ENCODE peak calls at places on chromosome 20, in five cellular contexts. B, L, W, U and I are unnamed samples.

GRCh38 chr20:22582386-22582959 is 1.9 kb downstream of the FOXA2 start:
- DNase-seq in W (no peak), B (no peak), L (no peak), U (no peak), I (no peak)

GRCh38 chr20:51411867-51412266 is 130.7 kb downstream of the NFATC2 start:
- DNase-seq in U (no peak), W (no peak), B (no peak), L (no peak), I (no peak)

GRCh38 chr20:25259788-25260254 is 11.9 kb downstream of the PYGB start:
- DNase-seq in L (no peak), U (no peak), B (no peak), W (peak; percentile 13), I (no peak)

GRCh38 chr20:21622097-21622496 is 83.4 kb upstream of the PAX1 start:
- DNase-seq in W (no peak), B (peak; percentile 33), U (no peak), L (peak; percentile 74), I (no peak)

GRCh38 chr20:21767739-21768223 is 62.3 kb downstream of the PAX1 start:
- DNase-seq in L (no peak), B (no peak), U (peak; percentile 62), W (no peak), I (no peak)

GRCh38 chr20:59737073-59737691 is 132.8 kb downstream of the PHACTR3 start:
- DNase-seq in U (no peak), B (no peak), L (no peak), W (no peak), I (no peak)

GRCh38 chr20:1478566-1478965 is 11.9 kb upstream of the NSFL1C start:
- DNase-seq in W (no peak), L (no peak), B (no peak), U (no peak), I (no peak)

GRCh38 chr20:59805266-59805665 is 128.2 kb downstream of the SYCP2 start:
- DNase-seq in B (no peak), W (no peak), L (peak; percentile 17), U (no peak), I (no peak)

GRCh38 chr20:3705970-3706739 is 6.2 kb downstream of the SIGLEC1 start:
- DNase-seq in L (no peak), U (no peak), W (no peak), B (no peak), I (no peak)

GRCh38 chr20:30601974-30602373 is 655.5 kb upstream of the DEFB115 start:
- DNase-seq in W (no peak), B (no peak), U (no peak), L (no peak), I (no peak)

GRCh38 chr20:59400666-59401065 is 100.3 kb downstream of the EDN3 start:
- DNase-seq in B (no peak), W (no peak), L (no peak), U (no peak), I (no peak)

GRCh38 chr20:61857414-61857775 is 208.3 kb downstream of the TAF4 start:
- DNase-seq in L (no peak), U (no peak), B (no peak), W (no peak), I (no peak)

GRCh38 chr20:53438368-53438767 is 155.3 kb downstream of the ZNF217 start:
- DNase-seq in U (no peak), B (no peak), L (no peak), W (no peak), I (no peak)

GRCh38 chr20:53942121-53942816 is 128.1 kb downstream of the BCAS1 start:
- DNase-seq in L (peak; percentile 64), W (no peak), B (no peak), U (no peak), I (no peak)

GRCh38 chr20:21380711-21381110 is 16.6 kb downstream of the NKX2-4 start:
- DNase-seq in L (no peak), W (no peak), U (peak; percentile 15), B (no peak), I (peak; percentile 13)

GRCh38 chr20:24773751-24774201 is 175.3 kb upstream of the CST7 start:
- DNase-seq in B (no peak), U (no peak), W (no peak), L (no peak), I (no peak)

GRCh38 chr20:1857403-1857941 is 37.7 kb upstream of the SIRPA start:
- DNase-seq in W (no peak), L (no peak), B (no peak), U (no peak), I (no peak)

GRCh38 chr20:4252005-4252404 is 236.6 kb upstream of the RNF24 start:
- DNase-seq in L (no peak), B (no peak), U (no peak), W (no peak), I (no peak)

GRCh38 chr20:33685328-33686007 is 717 bp downstream of the E2F1 start:
- DNase-seq in W (peak; percentile 72), U (peak; percentile 51), B (no peak), L (no peak), I (no peak)

GRCh38 chr20:11394145-11394833 is 523.4 kb upstream of the BTBD3 start:
- DNase-seq in L (no peak), B (no peak), W (no peak), U (no peak), I (no peak)

GRCh38 chr20:38764563-38765355 is 16.5 kb downstream of the ACTR5 start:
- DNase-seq in W (no peak), L (no peak), U (peak; percentile 89), B (no peak), I (no peak)

GRCh38 chr20:35048739-35049138 is 43.9 kb downstream of the TRPC4AP start:
- DNase-seq in B (no peak), W (no peak), L (no peak), U (no peak), I (no peak)

GRCh38 chr20:35054804-35055203 is 37.8 kb downstream of the TRPC4AP start:
- DNase-seq in W (no peak), B (no peak), L (no peak), U (no peak), I (no peak)

GRCh38 chr20:35055445-35056276 is 36.9 kb downstream of the TRPC4AP start:
- DNase-seq in W (no peak), B (no peak), L (no peak), U (no peak), I (no peak)

DNA sequence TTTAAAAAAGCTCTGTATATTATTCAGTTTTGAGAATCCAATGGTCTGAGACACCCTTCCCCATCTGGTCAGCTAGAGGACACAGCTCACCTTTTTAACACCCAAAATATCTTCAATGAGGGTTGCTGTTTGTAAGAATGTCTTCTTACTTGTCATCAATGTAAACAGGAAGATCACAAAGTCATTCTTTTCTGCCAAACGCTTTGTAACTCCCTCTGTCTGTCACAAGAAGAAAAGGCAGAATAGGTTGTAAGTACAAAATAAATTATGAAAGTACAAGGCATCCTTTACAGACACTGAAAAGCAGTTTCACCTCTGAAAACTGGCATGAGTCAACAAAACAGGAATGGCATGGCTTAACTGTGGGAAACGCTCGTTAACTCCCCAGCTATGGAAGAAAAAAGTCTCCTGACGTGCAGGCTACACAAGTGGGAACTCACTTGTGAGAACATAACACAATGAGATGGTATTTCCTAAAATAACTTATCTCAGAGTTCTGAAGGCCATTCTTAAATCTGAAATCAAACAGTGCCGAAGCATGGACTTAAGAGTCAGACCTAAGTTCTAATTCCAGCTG is 42.7 kb downstream of the TRPC4AP start:
- DNase-seq in U (peak; percentile 12), L (no peak), W (no peak), B (no peak), I (no peak)
- TF ChIP-seq POLR2A in U (no peak), L (no peak), W (no peak), B (no peak), I (no peak)

GRCh38 chr20:43954704-43955243 is 40.1 kb downstream of the TOX2 start:
- DNase-seq in B (no peak), W (no peak), U (no peak), L (no peak), I (no peak)

GRCh38 chr20:43957392-43957791 is 42.7 kb downstream of the TOX2 start:
- DNase-seq in W (no peak), L (no peak), B (no peak), U (no peak), I (no peak)

GRCh38 chr20:43958626-43959025 is 44.0 kb downstream of the TOX2 start:
- DNase-seq in U (no peak), B (no peak), L (no peak), W (no peak), I (no peak)

GRCh38 chr20:43953919-43954617 is 39.4 kb downstream of the TOX2 start:
- DNase-seq in L (no peak), W (no peak), B (no peak), U (no peak), I (no peak)

GRCh38 chr20:43955244-43956191 is 40.9 kb downstream of the TOX2 start:
- DNase-seq in U (peak; percentile 75), B (no peak), W (no peak), L (no peak), I (no peak)
- H3K27ac ChIP-seq in U (peak overlapping the region; percentile 65), B (no peak overlapping the region), W (peak overlapping the region; percentile 30), L (peak overlapping the region; percentile 67), I (no peak overlapping the region)

GRCh38 chr20:49548371-49548947 is 19.5 kb downstream of the PTGIS start:
- DNase-seq in L (no peak), U (no peak), W (no peak), B (no peak), I (no peak)

GRCh38 chr20:49544535-49544934 is 23.4 kb downstream of the PTGIS start:
- DNase-seq in W (no peak), U (no peak), L (no peak), B (no peak), I (no peak)

GRCh38 chr20:49543858-49544437 is 24.0 kb downstream of the PTGIS start:
- DNase-seq in B (no peak), U (no peak), L (no peak), W (no peak), I (no peak)

GRCh38 chr20:49543071-49543857 is 24.7 kb downstream of the PTGIS start:
- DNase-seq in U (no peak), L (no peak), B (no peak), W (no peak), I (no peak)

GRCh38 chr20:49545572-49545971 is 22.4 kb downstream of the PTGIS start:
- DNase-seq in L (no peak), U (no peak), W (no peak), B (no peak), I (no peak)
- TF ChIP-seq CTCF in L (no peak), U (no peak), W (no peak), B (no peak), I (no peak)

DNA sequence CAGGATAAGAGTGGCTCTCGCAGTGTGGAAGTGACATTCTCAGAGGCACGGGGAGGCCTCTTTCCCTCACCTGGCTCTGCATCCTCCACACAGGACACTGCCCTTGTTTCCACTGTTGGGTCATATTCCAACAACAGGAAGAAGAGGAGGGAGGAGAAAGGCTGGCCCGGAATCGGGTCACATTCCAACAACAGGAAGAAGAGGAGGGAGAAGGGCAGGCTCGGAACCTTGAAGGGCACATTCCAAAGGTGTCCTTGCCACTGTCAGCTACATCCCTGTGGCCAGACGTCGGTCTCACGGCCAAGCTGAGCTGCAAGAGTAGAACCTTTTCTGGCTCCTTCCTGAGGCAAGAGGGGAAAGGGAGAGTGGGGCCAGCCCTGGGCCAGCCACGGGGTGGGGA is 25.4 kb downstream of the CHRNA4 start:
- DNase-seq in L (no peak), U (peak; percentile 28), W (no peak), B (no peak), I (no peak)
- TF ChIP-seq POLR2A in L (no peak), U (no peak), W (no peak), B (no peak), I (no peak)

GRCh38 chr20:58307270-58307669 is 2.2 kb upstream of the RAB22A start:
- DNase-seq in L (no peak), B (no peak), U (no peak), W (no peak), I (no peak)
- H3K27ac ChIP-seq in L (no peak overlapping the region), B (peak overlapping the region; percentile 57), U (no peak overlapping the region), W (peak overlapping the region; percentile 42), I (no peak overlapping the region)

GRCh38 chr20:46592580-46593362 is 42.3 kb upstream of the OCSTAMP start:
- DNase-seq in U (no peak), B (no peak), W (no peak), L (no peak), I (no peak)
- TF ChIP-seq CTCF in U (no peak), B (no peak), W (no peak), L (no peak), I (no peak)